ENCODE peak calls at places on chromosomes 11 and 22, in nine cellular contexts. K, Z, N, Y, R, L, E, T and Q are unnamed samples.

GRCh38 chr22:42985541-42985925 is 29.4 kb downstream of the PACSIN2 start:
- DNase-seq in E (no peak), N (no peak), T (no peak), K (no peak), Y (no peak), Z (no peak), L (peak; percentile 5), R (no peak), Q (no peak)

GRCh38 chr22:29879738-29880137 is 3.2 kb upstream of the MTMR3 start:
- DNase-seq in N (no peak), Y (no peak), Z (peak; percentile 10), T (no peak), L (no peak), R (no peak), E (peak; percentile 5), K (no peak), Q (no peak)

GRCh38 chr11:17720796-17721171 is 1.4 kb downstream of the MYOD1 start:
- DNase-seq in E (no peak), T (no peak), R (no peak), K (no peak), Z (no peak), L (no peak), Y (no peak), N (no peak), Q (no peak)

GRCh38 chr11:35365961-35366360 is 53.4 kb downstream of the SLC1A2 start:
- DNase-seq in T (no peak), R (peak; percentile 46), Z (no peak), K (no peak), L (no peak), N (no peak), Y (no peak), E (no peak), Q (no peak)

GRCh38 chr22:36862251-36863242 is 1.7 kb downstream of the NCF4 start:
- DNase-seq in Z (no peak), E (no peak), L (peak; percentile 74), K (no peak), Y (no peak), R (no peak), T (no peak), N (no peak), Q (no peak)

GRCh38 chr11:64766881-64767280 is 7.1 kb upstream of the PYGM start:
- DNase-seq in N (no peak), Y (no peak), T (no peak), L (peak; percentile 67), E (no peak), Z (no peak), R (no peak), K (no peak), Q (no peak)

GRCh38 chr11:72257551-72257950 is 13.6 kb upstream of the PHOX2A start:
- DNase-seq in L (no peak), K (no peak), R (peak; percentile 19), T (no peak), Z (no peak), E (no peak), N (no peak), Y (no peak), Q (no peak)

GRCh38 chr11:118914178-118914918 is 11.4 kb downstream of the BCL9L start:
- DNase-seq in L (no peak), E (no peak), Z (no peak), R (peak; percentile 39), K (no peak), N (peak; percentile 36), T (peak; percentile 72), Y (peak; percentile 48), Q (no peak)

GRCh38 chr22:30694638-30695350 is at the start of gene OSBP2:
- DNase-seq in L (peak; percentile 62), Y (peak; percentile 55), T (no peak), R (no peak), K (no peak), E (peak; percentile 13), N (no peak), Z (no peak), Q (peak; percentile 43)

GRCh38 chr11:91373497-91373896 is 851.1 kb upstream of the FAT3 start:
- DNase-seq in L (no peak), K (no peak), Z (no peak), R (no peak), T (no peak), N (no peak), E (no peak), Y (no peak), Q (no peak)
- TF ChIP-seq CTCF in L (no peak), K (no peak), Z (no peak), R (peak; percentile 8), T (no peak), N (no peak), E (no peak), Y (no peak), Q (no peak)

GRCh38 chr11:819129-819931 is 616 bp downstream of the PNPLA2 start:
- DNase-seq in R (peak; percentile 73), E (peak; percentile 82), T (peak; percentile 81), K (peak; percentile 85), N (peak; percentile 92), Y (peak; percentile 96), Z (no peak), L (peak; percentile 97), Q (peak; percentile 88)
- TF ChIP-seq CTCF in R (no peak), E (no peak), T (peak; percentile 20), K (no peak), N (peak; percentile 8), Y (no peak), Z (no peak), L (peak; percentile 32), Q (no peak)

GRCh38 chr11:133964946-133965632 is 8.3 kb upstream of the IGSF9B start:
- DNase-seq in E (no peak), L (peak; percentile 78), N (peak; percentile 70), T (peak; percentile 16), K (peak; percentile 34), Y (no peak), R (peak; percentile 61), Z (no peak), Q (no peak)

GRCh38 chr11:133967599-133968238 is 11.0 kb upstream of the IGSF9B start:
- DNase-seq in K (no peak), L (no peak), N (no peak), E (no peak), Y (no peak), Z (no peak), R (no peak), T (no peak), Q (no peak)

GRCh38 chr11:133968300-133968699 is 11.5 kb upstream of the IGSF9B start:
- DNase-seq in T (no peak), R (no peak), K (no peak), N (no peak), Y (no peak), L (no peak), Z (no peak), E (no peak), Q (peak; percentile 65)

GRCh38 chr11:133966147-133966546 is 9.4 kb upstream of the IGSF9B start:
- DNase-seq in T (no peak), R (no peak), Y (no peak), Z (no peak), N (no peak), L (no peak), E (no peak), K (no peak), Q (no peak)

DNA sequence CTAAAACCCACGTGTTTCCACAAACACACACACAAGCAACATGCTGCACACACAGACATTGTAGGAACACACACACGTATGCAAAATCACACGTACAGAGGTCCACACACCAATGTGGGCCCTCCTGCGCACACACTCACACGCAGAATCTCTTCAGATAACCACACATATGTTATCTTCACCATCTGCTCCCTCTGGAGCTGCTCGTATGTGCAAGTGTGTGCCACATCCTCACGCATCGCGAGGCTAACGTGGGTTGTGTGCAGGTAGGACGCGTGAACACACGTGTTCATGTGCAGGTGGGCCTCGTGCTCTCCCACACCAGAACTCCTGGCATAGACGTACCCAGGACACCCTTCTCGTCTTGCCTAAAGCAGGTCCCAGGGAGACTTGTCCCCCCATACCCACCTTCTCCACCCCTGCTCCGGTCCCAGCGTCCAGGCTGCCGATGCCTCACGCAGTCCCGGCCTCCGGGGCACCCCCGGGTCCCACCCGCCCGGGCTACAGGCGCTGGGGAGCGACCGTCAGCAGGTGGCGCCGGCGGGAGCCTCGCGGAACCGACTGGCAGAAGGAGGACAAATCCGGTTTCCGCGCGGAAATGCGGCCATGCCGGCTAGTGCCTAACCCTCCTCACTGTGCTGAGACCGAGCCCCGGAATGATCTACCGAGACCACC is 10.3 kb upstream of the IGSF9B start:
- DNase-seq in R (no peak), Y (no peak), Z (no peak), N (no peak), E (no peak), L (peak; percentile 73), K (no peak), T (no peak), Q (peak; percentile 77)
- TF ChIP-seq CTCF in R (peak; percentile 2), Y (peak; percentile 12), Z (peak; percentile 59), N (no peak), E (no peak), L (peak; percentile 33), K (peak; percentile 1), T (peak; percentile 47), Q (peak; percentile 28)

GRCh38 chr22:46829140-46829891 is 66.9 kb downstream of the TBC1D22A start:
- DNase-seq in N (peak; percentile 89), E (peak; percentile 78), T (peak; percentile 42), K (peak; percentile 91), Y (no peak), R (peak; percentile 97), L (no peak), Z (no peak), Q (no peak)

GRCh38 chr22:46830001-46830715 is 67.7 kb downstream of the TBC1D22A start:
- DNase-seq in T (peak; percentile 14), E (peak; percentile 25), N (peak; percentile 53), R (peak; percentile 84), Y (no peak), K (peak; percentile 55), Z (no peak), L (peak; percentile 82), Q (no peak)

GRCh38 chr22:46827072-46827780 is 64.8 kb downstream of the TBC1D22A start:
- DNase-seq in Y (no peak), N (no peak), E (no peak), K (no peak), L (no peak), R (no peak), Z (no peak), T (no peak), Q (peak; percentile 54)

GRCh38 chr22:46827781-46828180 is 65.3 kb downstream of the TBC1D22A start:
- DNase-seq in T (no peak), N (no peak), L (no peak), Y (no peak), Z (no peak), R (no peak), K (no peak), E (no peak), Q (no peak)

DNA sequence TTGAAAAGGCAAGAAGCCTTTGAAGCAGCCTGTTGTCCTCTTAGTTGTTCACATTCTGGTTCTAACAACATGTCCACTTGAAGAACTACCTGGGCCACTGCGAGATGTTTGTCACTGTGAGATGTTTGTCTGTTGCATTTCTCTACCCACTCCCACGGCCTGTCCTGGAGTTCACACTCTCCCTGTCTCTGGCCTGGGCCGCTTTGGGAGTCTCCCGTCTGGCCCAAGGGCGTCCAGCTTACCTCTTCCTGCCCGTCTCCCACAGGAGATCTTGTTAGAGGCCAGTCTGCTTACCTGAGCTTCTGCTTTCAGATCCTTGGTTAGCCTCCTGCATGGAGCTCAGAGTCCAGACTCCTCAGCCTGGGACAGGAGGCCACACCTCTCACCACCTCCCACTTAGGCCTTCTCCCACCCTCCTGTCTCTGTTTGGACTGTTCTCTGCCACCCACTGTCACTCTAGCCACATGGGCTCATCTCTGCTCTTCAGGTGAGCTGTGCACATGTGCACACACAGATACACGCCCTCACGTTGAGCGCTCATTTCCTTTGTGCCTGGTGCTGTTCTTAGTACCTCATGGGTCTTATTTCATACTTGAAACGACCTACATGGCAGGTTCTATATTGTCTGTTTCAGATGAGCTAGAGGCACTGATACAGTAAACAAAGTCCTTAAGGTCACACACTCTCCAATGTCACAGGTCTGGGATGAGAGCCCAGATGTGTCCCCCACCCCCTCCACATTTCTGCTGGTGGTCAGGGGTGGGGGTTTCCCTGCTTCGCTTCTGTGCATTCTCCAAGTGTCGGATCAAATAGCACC is 66.1 kb downstream of the TBC1D22A start:
- DNase-seq in N (no peak), Z (no peak), R (no peak), K (no peak), Y (no peak), T (no peak), E (no peak), L (no peak), Q (no peak)
- TF ChIP-seq CTCF in N (no peak), Z (no peak), R (no peak), K (no peak), Y (no peak), T (no peak), E (no peak), L (no peak), Q (no peak)